ENCODE peak calls at places on chromosomes 2 and 18, in seven cellular contexts. W, C, B, M, O, S and P are unnamed samples.

GRCh38 chr18:79305976-79306375 is 89.8 kb upstream of the NFATC1 start:
- DNase-seq in W (no peak), C (no peak), B (no peak), M (no peak), O (no peak), S (no peak), P (no peak)

GRCh38 chr2:159904127-159904564 is 106.1 kb upstream of the CD302 start:
- DNase-seq in W (no peak), C (no peak), B (no peak), M (no peak), O (peak; percentile 42), S (no peak), P (peak; percentile 30)

GRCh38 chr2:209321581-209321980 is 102.3 kb upstream of the MAP2 start:
- DNase-seq in W (no peak), C (no peak), B (no peak), M (no peak), O (no peak), S (no peak), P (no peak)

GRCh38 chr2:6523476-6523875 is 342.2 kb downstream of the CMPK2 start:
- DNase-seq in W (no peak), C (no peak), B (no peak), M (no peak), O (no peak), S (no peak), P (no peak)

GRCh38 chr18:74226666-74227065 is 65.1 kb downstream of the CYB5A start:
- DNase-seq in W (no peak), C (no peak), B (no peak), M (no peak), O (no peak), S (no peak), P (no peak)

GRCh38 chr2:196988599-196988998 is 62.1 kb upstream of the PGAP1 start:
- DNase-seq in W (no peak), C (no peak), B (no peak), M (no peak), O (no peak), S (no peak), P (no peak)

GRCh38 chr2:170098626-170099312 is 79.2 kb upstream of the MYO3B start:
- DNase-seq in W (no peak), C (no peak), B (no peak), M (no peak), O (no peak), S (no peak), P (no peak)

GRCh38 chr2:153163055-153163454 is 315.5 kb downstream of the RPRM start:
- DNase-seq in W (no peak), C (no peak), B (peak; percentile 76), M (peak; percentile 39), O (no peak), S (no peak), P (peak; percentile 2)

GRCh38 chr2:109486711-109487130 is 127.0 kb downstream of the SEPTIN10 start:
- DNase-seq in W (no peak), C (no peak), B (no peak), M (no peak), O (no peak), S (no peak), P (no peak)

GRCh38 chr2:109377976-109378375 is 235.8 kb downstream of the SEPTIN10 start:
- DNase-seq in W (peak; percentile 35), C (no peak), B (no peak), M (no peak), O (no peak), S (no peak), P (no peak)

GRCh38 chr18:79479761-79480161 is 84.0 kb downstream of the NFATC1 start:
- DNase-seq in W (no peak), C (no peak), B (no peak), M (no peak), O (no peak), S (no peak), P (no peak)

GRCh38 chr18:58223717-58224424 is 179.8 kb downstream of the NEDD4L start:
- DNase-seq in W (peak; percentile 40), C (peak; percentile 18), B (peak; percentile 81), M (peak; percentile 50), O (no peak), S (no peak), P (no peak)

GRCh38 chr2:133817680-133818566 is 249.7 kb upstream of the NCKAP5 start:
- DNase-seq in W (no peak), C (no peak), B (peak; percentile 48), M (peak; percentile 30), O (no peak), S (no peak), P (no peak)

DNA sequence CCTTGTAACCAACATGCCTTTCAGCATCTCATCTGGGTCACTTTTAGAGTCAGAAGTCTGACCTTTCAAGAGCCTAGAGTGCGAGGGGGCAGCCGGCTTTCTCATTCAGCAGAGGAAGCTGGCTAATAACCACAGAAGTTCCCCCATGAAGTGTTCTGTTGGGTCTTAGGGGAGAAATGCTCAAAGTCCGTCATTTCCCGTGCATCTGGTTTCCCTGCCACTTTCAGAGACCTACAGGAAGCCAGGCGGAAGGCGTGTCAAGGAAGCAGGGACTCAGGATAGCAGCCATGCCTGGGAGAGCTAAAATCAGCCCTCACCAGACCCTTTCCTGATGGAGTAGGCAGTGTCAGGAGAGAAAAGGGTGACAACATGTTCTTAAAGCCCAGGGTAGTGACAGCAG is 301.8 kb upstream of the ID2 start:
- DNase-seq in W (no peak), C (no peak), B (no peak), M (no peak), O (no peak), S (no peak), P (no peak)
- TF ChIP-seq POLR2AphosphoS5 in W (no peak), C (no peak), B (no peak), M (no peak), O (no peak), S (no peak), P (no peak)

DNA sequence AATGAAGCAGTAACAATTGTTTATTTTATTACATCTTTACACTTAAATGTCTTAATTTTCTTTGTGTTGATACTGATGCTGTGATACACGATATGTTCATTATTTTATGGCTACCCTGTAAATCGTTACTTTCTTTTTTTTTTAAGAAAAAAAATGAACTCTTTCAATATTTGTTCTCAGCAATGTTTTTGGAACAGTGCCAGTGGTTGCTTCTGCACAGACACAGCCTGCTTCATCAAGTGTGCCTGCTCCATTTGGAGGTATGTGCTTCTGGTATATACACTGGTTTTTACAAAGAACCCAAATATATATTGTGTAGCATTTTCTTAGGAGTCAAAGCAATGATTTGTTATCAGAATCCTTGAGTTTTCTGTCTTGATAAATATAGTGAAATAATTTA is 62.2 kb upstream of the SCYGR2 start:
- DNase-seq in W (no peak), C (no peak), B (peak; percentile 3), M (peak; percentile 25), O (no peak), S (no peak), P (no peak)
- TF ChIP-seq TAF1 in W (no peak), C (no peak), B (no peak), M (no peak), O (no peak), S (no peak), P (no peak)

GRCh38 chr2:42810971-42811865 is 18.8 kb upstream of the HAAO start:
- DNase-seq in W (peak; percentile 79), C (no peak), B (peak; percentile 61), M (peak; percentile 75), O (peak; percentile 49), S (no peak), P (peak; percentile 32)
- TF ChIP-seq POLR2AphosphoS5 in W (no peak), C (no peak), B (peak; percentile 10), M (no peak), O (no peak), S (no peak), P (no peak)

DNA sequence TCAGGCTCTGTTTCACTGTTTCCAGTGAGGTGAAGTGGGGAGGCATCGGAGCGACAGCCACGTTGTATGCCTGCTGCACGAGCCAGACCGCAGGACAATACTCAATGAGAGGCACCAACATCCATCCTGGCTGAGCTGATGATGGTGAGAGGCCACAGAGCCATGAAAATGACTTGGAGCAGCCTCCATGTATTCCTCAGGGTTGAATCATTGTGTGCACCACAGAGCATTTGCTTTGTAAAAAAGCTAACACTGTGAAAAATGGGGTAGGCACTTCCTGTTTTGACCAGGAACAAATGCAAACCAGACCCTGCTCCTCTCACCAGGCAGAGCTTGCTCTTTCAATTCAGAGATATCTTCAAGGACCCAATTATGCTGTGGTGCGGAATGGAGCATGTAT is 87.2 kb downstream of the LPIN1 start:
- DNase-seq in W (no peak), C (no peak), B (no peak), M (no peak), O (no peak), S (no peak), P (no peak)
- TF ChIP-seq TAF1 in W (no peak), C (no peak), B (no peak), M (no peak), O (no peak), S (no peak), P (no peak)

DNA sequence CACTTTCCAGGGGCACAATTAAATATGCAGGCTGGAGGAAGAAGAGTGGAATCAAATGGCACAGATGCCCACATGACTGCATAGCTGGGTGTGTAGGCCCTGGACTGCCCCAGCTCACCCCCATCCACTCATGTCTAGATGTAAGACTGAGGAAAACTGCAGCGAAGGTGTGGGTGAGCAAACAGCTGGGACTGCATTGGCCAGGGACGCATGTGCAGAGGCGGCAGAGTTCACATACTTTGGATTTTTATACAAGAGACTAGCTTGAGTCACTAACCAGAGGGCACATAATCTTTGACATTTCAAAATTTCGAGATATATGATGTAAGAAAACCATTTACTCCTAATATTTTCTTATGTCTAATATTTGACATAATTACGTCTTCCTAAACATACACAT is 60.1 kb downstream of the SPIRE1 start:
- DNase-seq in W (no peak), C (no peak), B (peak; percentile 84), M (no peak), O (no peak), S (no peak), P (no peak)
- TF ChIP-seq POLR2AphosphoS5 in W (no peak), C (no peak), B (no peak), M (no peak), O (no peak), S (no peak), P (no peak)

GRCh38 chr2:104658149-104658839 is 195.6 kb upstream of the POU3F3 start:
- DNase-seq in W (peak; percentile 74), C (no peak), B (no peak), M (peak; percentile 37), O (no peak), S (no peak), P (no peak)
- TF ChIP-seq TAF1 in W (peak; percentile 35), C (no peak), B (no peak), M (no peak), O (no peak), S (no peak), P (no peak)

DNA sequence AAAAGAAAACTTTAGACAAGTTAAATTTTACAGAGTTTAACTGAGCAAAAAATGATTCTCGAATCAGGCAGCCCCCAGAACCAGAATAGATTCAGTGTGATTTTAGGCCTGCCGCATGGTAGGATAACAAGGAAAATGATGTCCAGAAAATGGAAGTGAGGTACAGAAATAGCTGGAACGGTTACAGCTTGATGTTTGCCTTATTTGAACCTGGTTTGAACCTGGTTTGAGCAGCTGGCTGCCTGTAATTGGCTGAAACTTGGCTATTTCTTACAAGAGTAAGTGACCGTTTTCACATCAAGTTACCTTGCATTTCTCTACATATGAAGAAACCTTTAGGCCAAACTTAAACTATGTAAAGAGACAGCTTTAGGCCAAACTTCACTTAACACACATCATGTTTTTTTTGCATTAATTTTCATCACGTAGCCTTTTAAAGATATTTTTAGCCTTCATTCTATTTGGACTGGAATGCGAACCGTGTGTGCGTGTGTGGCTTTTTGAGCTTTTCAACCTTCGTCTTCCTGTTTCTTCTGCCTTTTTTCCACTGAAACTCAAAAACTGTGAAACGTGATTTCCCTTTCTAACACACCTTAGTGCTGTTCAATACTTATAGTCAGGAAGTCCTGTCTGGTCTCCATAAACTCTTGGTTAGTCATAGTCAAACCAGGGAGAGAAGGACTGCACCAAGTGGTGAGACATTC is 4.5 kb upstream of the POLE4 start:
- DNase-seq in W (no peak), C (no peak), B (no peak), M (no peak), O (no peak), S (no peak), P (no peak)
- TF ChIP-seq POLR2AphosphoS5 in W (no peak), C (no peak), B (no peak), M (no peak), O (no peak), S (no peak), P (no peak)